ENCODE peak calls at places on chromosome 22, in eight cellular contexts. O is body of pancreas, V is cardiac fibroblast, N is AG10803, K is HFFc6, E is BJ, I is colonic mucosa, J is nephron progenitor cell. G is an unnamed sample.

GRCh38 chr22:28884754-28885375 is 1.5 kb downstream of the ZNRF3 start:
- DNase-seq in O (no peak), V (no peak), N (no peak), K (no peak), E (no peak), I (peak), J (peak), G (no peak)

GRCh38 chr22:48588151-48588880 is 1239.4 kb downstream of the BRD1 start:
- DNase-seq in O (no peak), V (no peak), N (no peak), K (no peak), E (no peak), I (no peak), J (no peak), G (no peak)

GRCh38 chr22:29700949-29701927 is 18.6 kb upstream of the CABP7 start:
- DNase-seq in O (peak), V (peak), N (no peak), K (peak), E (no peak), I (peak), J (no peak), G (no peak)

GRCh38 chr22:40469181-40469580 is 98.8 kb downstream of the SGSM3 start:
- DNase-seq in O (no peak), V (no peak), N (no peak), K (no peak), E (no peak), I (no peak), J (no peak), G (no peak)

GRCh38 chr22:28344893-28345292 is 334.7 kb downstream of the TTC28 start:
- DNase-seq in O (no peak), V (no peak), N (peak), K (no peak), E (no peak), I (no peak), J (no peak), G (no peak)

GRCh38 chr22:25745341-25746011 is 3.5 kb downstream of the MYO18B start:
- DNase-seq in O (no peak), V (peak), N (peak), K (no peak), E (peak), I (no peak), J (no peak), G (no peak)

GRCh38 chr22:33919591-33920501 is at the start of gene LARGE1:
- DNase-seq in O (peak), V (peak), N (peak), K (no peak), E (no peak), I (peak), J (peak), G (no peak)

GRCh38 chr22:31287818-31288495 is 4.3 kb downstream of the PIK3IP1 start:
- DNase-seq in O (no peak), V (no peak), N (no peak), K (no peak), E (no peak), I (no peak), J (no peak), G (no peak)

GRCh38 chr22:31730344-31730711 is 19.6 kb downstream of the PRR14L start:
- DNase-seq in O (no peak), V (no peak), N (no peak), K (no peak), E (no peak), I (no peak), J (no peak), G (no peak)

GRCh38 chr22:25623310-25623734 is 58.8 kb downstream of the GRK3 start:
- DNase-seq in O (no peak), V (no peak), N (no peak), K (no peak), E (no peak), I (no peak), J (no peak), G (no peak)

GRCh38 chr22:47627561-47628253 is 865.3 kb downstream of the TBC1D22A start:
- DNase-seq in O (no peak), V (no peak), N (no peak), K (no peak), E (no peak), I (no peak), J (no peak), G (no peak)

GRCh38 chr22:44448271-44448780 is 49.7 kb downstream of the RTL6 start:
- DNase-seq in O (peak), V (peak), N (peak), K (peak), E (peak), I (no peak), J (no peak), G (no peak)

GRCh38 chr22:29773233-29773632 is 6.1 kb downstream of the UQCR10 start:
- DNase-seq in O (no peak), V (peak), N (peak), K (peak), E (no peak), I (no peak), J (no peak), G (no peak)

GRCh38 chr22:44723801-44724200 is 21.8 kb downstream of the PRR5 start:
- DNase-seq in O (no peak), V (peak), N (no peak), K (peak), E (no peak), I (no peak), J (no peak), G (no peak)

GRCh38 chr22:28268845-28269244 is 349.8 kb upstream of the PITPNB start:
- DNase-seq in O (no peak), V (no peak), N (no peak), K (no peak), E (no peak), I (no peak), J (no peak), G (no peak)

GRCh38 chr22:48276933-48277867 is 1514.8 kb downstream of the TBC1D22A start:
- DNase-seq in O (no peak), V (no peak), N (no peak), K (no peak), E (no peak), I (peak), J (no peak), G (no peak)

DNA sequence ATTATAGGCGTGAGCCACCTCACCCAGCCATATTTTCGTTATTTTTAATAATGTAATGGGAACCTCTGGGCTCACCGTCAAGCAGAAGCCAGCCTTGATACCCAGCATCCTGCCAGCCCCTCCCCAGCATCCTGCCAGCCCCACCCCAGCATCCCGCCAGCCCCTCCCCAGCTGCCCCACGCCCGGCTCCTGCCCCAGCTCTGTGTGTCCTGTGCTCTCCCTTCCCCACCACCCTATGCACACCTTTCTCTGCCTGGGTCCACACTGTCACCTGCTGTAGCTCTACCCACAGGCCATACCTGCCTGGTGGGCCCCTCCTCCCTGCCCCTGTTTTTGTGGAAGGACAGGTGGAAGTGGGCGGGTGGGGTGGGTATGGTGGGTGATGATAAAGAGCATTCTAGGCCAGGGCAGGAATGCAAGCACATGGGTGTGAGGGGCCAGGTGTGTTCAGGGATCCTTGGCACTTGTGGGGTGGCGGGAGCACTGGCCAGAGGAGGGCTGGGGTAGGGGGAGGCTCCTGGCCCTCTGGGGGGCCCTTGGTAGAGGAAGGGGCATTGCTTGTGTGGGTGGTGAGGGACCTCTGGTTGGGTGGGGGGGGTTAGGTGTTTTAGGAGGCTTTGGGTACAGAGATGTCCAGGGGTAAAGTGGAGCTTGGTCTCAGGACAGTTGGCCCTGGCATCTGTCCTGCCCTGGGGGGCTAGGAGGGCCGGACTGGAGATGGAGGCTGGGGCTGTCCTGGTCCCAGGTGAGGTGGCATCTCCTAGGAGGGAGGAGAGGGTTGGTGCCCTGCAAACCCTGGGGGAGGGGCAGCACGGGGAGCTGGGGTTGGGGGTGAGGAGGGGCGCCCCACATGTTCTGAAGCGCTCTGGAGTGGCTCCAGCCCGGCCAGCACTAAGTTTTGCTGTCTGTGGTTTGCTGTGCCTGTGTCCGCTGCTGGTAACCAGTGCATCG is 25.9 kb upstream of the GRAMD4 start:
- DNase-seq in O (no peak), V (no peak), N (no peak), K (no peak), E (no peak), I (no peak), J (no peak), G (no peak)
- TF ChIP-seq CTCF in O (no peak), V (no peak), N (no peak), K (no peak), E (no peak), I (no peak), J (no peak), G (no peak)

DNA sequence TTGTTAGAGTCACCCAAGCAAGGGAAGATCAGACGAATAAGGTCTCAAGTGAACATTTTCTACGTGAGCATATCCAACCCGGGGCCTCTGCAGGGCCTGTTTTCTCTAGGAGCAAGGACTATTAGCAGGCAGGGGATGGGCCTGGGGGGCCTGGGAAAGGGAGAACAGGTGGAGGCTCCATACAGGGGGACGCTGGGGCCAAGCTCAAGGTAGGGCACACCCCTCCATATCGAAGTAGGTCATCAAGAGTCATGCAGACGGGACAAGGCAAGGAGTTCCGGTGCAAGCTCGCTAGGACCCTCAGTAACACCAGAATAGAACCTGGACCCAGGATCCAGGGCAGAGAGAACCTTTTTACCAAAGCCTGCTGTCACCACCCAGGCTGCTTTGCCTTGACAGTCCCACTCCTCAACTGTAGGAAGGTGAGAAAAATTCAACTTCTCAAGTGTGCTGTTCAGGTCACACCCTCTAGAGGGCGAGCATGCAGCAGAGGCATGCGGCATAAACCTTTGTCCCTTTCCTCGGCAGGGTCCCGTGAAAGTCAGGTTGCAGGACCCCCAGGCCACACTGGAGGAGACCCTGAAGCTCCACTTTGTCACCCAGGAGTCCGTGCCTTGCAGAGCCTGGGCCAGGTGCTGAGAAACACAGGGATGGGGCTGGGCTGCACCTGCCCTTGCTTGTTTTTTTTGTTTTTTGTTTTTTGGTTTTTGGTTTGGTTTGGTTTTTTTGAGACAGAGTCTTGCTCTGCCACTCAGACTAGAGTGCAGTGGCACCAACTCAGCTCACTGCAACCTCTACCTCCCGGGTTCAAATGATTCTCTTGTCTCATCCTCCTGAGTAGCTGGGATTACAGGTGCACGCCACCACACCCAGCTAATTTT is 8.6 kb upstream of the APOBEC3B start:
- DNase-seq in O (peak), V (peak), N (peak), K (no peak), E (no peak), I (peak), J (peak), G (peak)
- TF ChIP-seq CTCF in O (peak), V (peak), N (peak), K (peak), E (peak), I (peak), J (peak), G (peak)

DNA sequence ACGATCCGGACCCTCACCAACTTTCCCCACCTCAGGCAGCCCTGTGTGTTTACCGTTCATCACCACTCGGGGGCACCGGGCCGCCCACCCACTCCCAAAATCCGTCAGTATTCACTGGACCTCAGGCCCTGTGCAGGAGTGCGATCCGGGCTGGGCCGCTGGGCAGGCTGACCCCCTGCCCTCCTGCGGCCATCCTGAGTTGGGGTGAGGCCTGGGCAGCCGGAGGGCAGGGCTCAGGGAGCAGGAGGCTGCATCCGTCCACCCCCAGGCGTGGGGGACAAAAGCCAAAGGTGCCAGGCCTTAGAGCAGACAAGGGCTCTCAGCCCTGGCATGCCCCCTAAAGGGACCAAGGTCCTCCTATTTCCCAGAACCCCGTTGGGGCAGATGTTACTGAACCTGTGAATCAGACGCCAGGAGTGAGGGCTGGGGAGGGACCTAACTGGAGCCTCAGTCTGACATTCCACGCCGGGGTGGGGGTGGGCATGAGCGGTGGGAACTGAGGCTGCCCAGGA is 16.8 kb upstream of the TMEM191C start:
- DNase-seq in O (no peak), V (no peak), N (no peak), K (no peak), E (no peak), I (peak), J (peak), G (no peak)
- TF ChIP-seq CTCF in O (no peak), V (no peak), N (no peak), K (peak), E (no peak), I (no peak), J (peak), G (no peak)

DNA sequence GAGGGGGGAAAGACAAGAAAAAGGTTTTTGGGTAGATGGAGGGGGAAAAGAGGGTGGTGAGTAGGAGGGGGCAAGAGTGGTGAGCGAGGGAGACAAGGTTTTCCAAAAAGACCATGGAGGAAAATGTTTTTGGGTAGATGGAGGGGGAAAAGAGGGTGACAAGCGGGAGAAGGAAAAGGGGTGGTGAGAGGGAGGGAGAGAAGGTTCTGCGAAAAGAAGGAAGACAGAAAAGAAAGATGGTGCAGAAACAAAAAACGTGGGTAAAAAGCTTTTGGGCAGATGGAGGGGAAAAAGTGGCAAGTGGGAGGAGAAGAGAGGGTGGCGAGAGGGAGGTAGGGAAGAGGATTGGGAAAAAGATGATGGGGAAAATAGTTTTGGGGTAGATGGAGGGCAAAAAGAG is 116.0 kb upstream of the SERPIND1 start:
- DNase-seq in O (no peak), V (no peak), N (no peak), K (no peak), E (no peak), I (no peak), J (no peak), G (no peak)
- TF ChIP-seq CTCF in O (no peak), V (no peak), N (no peak), K (no peak), E (no peak), I (no peak), J (no peak), G (no peak)

GRCh38 chr22:20434264-20434751 is 3.3 kb downstream of the SCARF2 start:
- DNase-seq in O (no peak), V (no peak), N (no peak), K (no peak), E (no peak), I (no peak), J (no peak), G (no peak)

GRCh38 chr22:20433191-20433590 is 4.4 kb downstream of the SCARF2 start:
- DNase-seq in O (no peak), V (no peak), N (no peak), K (no peak), E (no peak), I (no peak), J (no peak), G (no peak)

GRCh38 chr22:20434773-20435172 is 2.9 kb downstream of the SCARF2 start:
- DNase-seq in O (no peak), V (no peak), N (no peak), K (no peak), E (no peak), I (no peak), J (no peak), G (no peak)

GRCh38 chr22:20432244-20432686 is 5.4 kb downstream of the SCARF2 start:
- DNase-seq in O (no peak), V (no peak), N (no peak), K (no peak), E (no peak), I (no peak), J (no peak), G (no peak)

GRCh38 chr22:20433686-20434241 is 3.9 kb downstream of the SCARF2 start:
- DNase-seq in O (no peak), V (no peak), N (no peak), K (no peak), E (no peak), I (no peak), J (no peak), G (no peak)
- TF ChIP-seq CTCF in O (no peak), V (no peak), N (no peak), K (no peak), E (no peak), I (no peak), J (no peak), G (no peak)

GRCh38 chr22:50145741-50146439 is 24.6 kb upstream of the PANX2 start:
- DNase-seq in O (no peak), V (no peak), N (no peak), K (no peak), E (no peak), I (no peak), J (peak), G (no peak)

GRCh38 chr22:50148166-50148500 is 22.4 kb upstream of the PANX2 start:
- DNase-seq in O (no peak), V (no peak), N (no peak), K (no peak), E (no peak), I (no peak), J (no peak), G (no peak)

GRCh38 chr22:50144005-50144614 is 26.4 kb upstream of the PANX2 start:
- DNase-seq in O (no peak), V (no peak), N (no peak), K (no peak), E (no peak), I (no peak), J (no peak), G (no peak)

GRCh38 chr22:50148991-50149721 is 21.4 kb upstream of the PANX2 start:
- DNase-seq in O (peak), V (peak), N (peak), K (peak), E (no peak), I (peak), J (peak), G (peak)

DNA sequence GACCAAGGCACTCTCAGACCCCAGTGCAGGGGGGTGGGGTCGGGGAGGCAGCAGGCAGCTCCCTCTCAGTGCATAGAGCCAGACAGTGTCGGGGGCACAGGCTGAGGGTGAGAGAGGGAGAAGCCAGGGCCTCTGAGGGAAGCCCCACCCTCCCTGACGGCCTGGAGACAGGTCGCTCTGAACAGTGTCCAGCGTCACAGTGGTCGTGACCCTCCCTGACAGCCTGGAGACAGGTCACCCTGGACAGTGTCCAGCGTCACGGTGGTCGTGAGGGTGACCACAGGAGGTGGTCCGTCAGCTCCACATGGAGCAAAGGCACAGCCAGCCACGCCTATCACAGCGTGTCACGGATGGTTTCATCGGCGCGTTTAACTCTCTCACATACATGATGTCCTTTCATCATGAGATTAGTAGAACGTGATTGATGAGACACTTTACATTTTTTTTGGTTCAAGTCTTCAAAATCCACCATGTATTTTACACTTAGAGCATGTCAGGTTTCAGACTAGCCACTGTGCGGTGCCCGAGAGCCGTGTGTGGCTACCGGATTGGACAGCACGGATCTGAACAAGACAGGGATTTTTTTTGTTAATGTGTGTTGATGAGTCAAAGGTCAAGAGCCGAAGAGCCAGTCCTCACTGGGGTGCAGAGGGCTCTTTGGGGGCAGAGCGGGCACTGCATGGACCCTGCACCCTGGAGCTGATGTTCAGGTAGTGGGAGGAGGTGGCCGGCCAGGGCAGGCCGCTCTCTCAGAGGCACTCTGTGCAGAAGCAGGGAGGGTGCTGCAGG is 23.9 kb upstream of the PANX2 start:
- DNase-seq in O (peak), V (peak), N (peak), K (peak), E (no peak), I (peak), J (peak), G (no peak)
- TF ChIP-seq CTCF in O (peak), V (peak), N (peak), K (peak), E (peak), I (peak), J (peak), G (no peak)